ENCODE peak calls at places on chromosome 7, in four cellular contexts. K is cardiac muscle cell, C is fibroblast of lung, F is Karpas-422. T is an unnamed sample. For H3K4me1, the result is how much of the 10 kb centered on the place peaks cover.

GRCh38 chr7:55129409-55130078 is 110.7 kb downstream of the EGFR start:
- DNase-seq in F (no peak), K (no peak), C (peak), T (no peak)

GRCh38 chr7:36182854-36183604 is 30.0 kb downstream of the EEPD1 start:
- DNase-seq in C (no peak), K (no peak), F (no peak), T (no peak)

GRCh38 chr7:106260136-106260561 is 24.6 kb downstream of the NAMPT start:
- DNase-seq in F (no peak), K (no peak), C (no peak), T (no peak)

GRCh38 chr7:129923709-129924108 is 29.1 kb downstream of the UBE2H start:
- DNase-seq in F (no peak), K (no peak), C (peak), T (no peak)

GRCh38 chr7:134613623-134614347 is 32.9 kb upstream of the BPGM start:
- DNase-seq in K (no peak), F (no peak), C (peak), T (no peak)

GRCh38 chr7:137304624-137305235 is 38.8 kb downstream of the PTN start:
- DNase-seq in F (no peak), K (no peak), C (peak), T (no peak)

GRCh38 chr7:45417735-45418134 is 156.4 kb upstream of the ADCY1 start:
- DNase-seq in F (no peak), K (no peak), C (no peak), T (no peak)

GRCh38 chr7:128219646-128220045 is 21.4 kb upstream of the LEP start:
- DNase-seq in K (no peak), F (no peak), C (no peak), T (no peak)

GRCh38 chr7:126574276-126574675 is 678.5 kb downstream of the GRM8 start:
- DNase-seq in K (no peak), C (no peak), F (no peak), T (no peak)

GRCh38 chr7:134691820-134692705 is 45.4 kb downstream of the BPGM start:
- DNase-seq in C (no peak), F (no peak), K (no peak), T (no peak)

GRCh38 chr7:55535637-55536016 is 36.7 kb downstream of the VOPP1 start:
- DNase-seq in F (no peak), C (no peak), K (no peak), T (no peak)

GRCh38 chr7:79337722-79338121 is 115.7 kb downstream of the MAGI2 start:
- DNase-seq in K (peak), C (no peak), F (no peak), T (no peak)

GRCh38 chr7:29871787-29872398 is 65.6 kb downstream of the WIPF3 start:
- DNase-seq in F (no peak), K (no peak), C (peak), T (no peak)

GRCh38 chr7:130913721-130914588 is 179.9 kb upstream of the KLF14 start:
- DNase-seq in F (peak), C (no peak), K (no peak), T (no peak)

GRCh38 chr7:100208911-100209408 is 10.8 kb upstream of the PVRIG start:
- DNase-seq in K (no peak), C (no peak), F (no peak), T (no peak)

GRCh38 chr7:112204072-112204775 is 2.0 kb downstream of the DOCK4 start:
- DNase-seq in F (no peak), C (peak), K (no peak), T (no peak)

GRCh38 chr7:33596694-33597093 is 308.6 kb upstream of the BMPER start:
- DNase-seq in C (peak), F (no peak), K (no peak), T (no peak)

GRCh38 chr7:144032985-144033384 is 15.8 kb upstream of the OR2A5 start:
- DNase-seq in C (no peak), F (no peak), K (no peak), T (no peak)

GRCh38 chr7:150415161-150416160 is 35.0 kb upstream of the GIMAP8 start:
- DNase-seq in F (no peak), C (no peak), K (no peak), T (no peak)

GRCh38 chr7:2001601-2002442 is 230.9 kb downstream of the MAD1L1 start:
- DNase-seq in F (no peak), C (no peak), K (no peak), T (peak)

GRCh38 chr7:124839687-124840086 is 74.1 kb upstream of the GPR37 start:
- DNase-seq in C (no peak), F (no peak), K (no peak), T (no peak)

GRCh38 chr7:90624128-90624980 is 28.2 kb downstream of the CDK14 start:
- DNase-seq in F (no peak), K (no peak), C (peak), T (no peak)

GRCh38 chr7:27153526-27153925 is 1.1 kb upstream of the HOXA3 start:
- DNase-seq in C (no peak), F (no peak), K (no peak), T (no peak)
- H3K4me1 ChIP-seq in C (under half), F (half or more), K (under half), T (under half)

GRCh38 chr7:46627038-46627315 is 705.9 kb upstream of the IGFBP3 start:
- DNase-seq in K (no peak), F (no peak), C (peak), T (no peak)

GRCh38 chr7:46633200-46633599 is 712.1 kb upstream of the IGFBP3 start:
- DNase-seq in C (peak), K (no peak), F (no peak), T (no peak)

GRCh38 chr7:46628389-46628788 is 707.3 kb upstream of the IGFBP3 start:
- DNase-seq in F (no peak), C (no peak), K (no peak), T (no peak)

GRCh38 chr7:46626261-46627037 is 705.4 kb upstream of the IGFBP3 start:
- DNase-seq in C (no peak), F (no peak), K (no peak), T (no peak)

DNA sequence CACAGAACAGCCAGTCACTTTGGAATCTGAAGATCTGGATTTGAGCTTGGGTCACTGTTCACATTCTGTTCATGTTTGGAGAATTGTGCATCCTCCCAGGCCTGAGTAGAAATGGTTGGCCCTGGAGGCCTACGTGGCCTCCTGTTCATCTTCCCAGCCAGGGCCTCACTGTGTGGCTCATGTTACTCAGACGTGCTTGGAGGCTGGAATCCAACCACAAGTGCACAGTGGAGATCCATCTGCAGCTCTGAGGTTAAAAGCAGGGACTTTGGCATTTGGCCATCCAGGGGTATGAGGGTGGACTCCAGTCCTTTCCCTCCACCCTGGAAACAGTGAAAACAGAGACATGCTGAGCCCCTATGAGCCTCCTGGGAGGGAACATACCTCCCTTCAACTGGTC is 709.0 kb upstream of the IGFBP3 start:
- DNase-seq in F (no peak), C (peak), K (no peak), T (no peak)
- H3K4me1 ChIP-seq in F (under half), C (under half), K (under half), T (under half)

GRCh38 chr7:27155816-27156507 is 513 bp downstream of the HOXA7 start:
- DNase-seq in C (peak), F (peak), K (no peak), T (peak)

GRCh38 chr7:27156508-27156898 is at the start of gene HOXA7:
- DNase-seq in C (peak), F (peak), K (no peak), T (peak)

GRCh38 chr7:27154369-27154768 is 2.0 kb upstream of the HOXA3 start:
- DNase-seq in C (no peak), F (no peak), K (no peak), T (no peak)

GRCh38 chr7:27156901-27157716 is 634 bp upstream of the HOXA7 start:
- DNase-seq in K (no peak), F (peak), C (no peak), T (peak)

GRCh38 chr7:27154901-27155815 is 1.3 kb downstream of the HOXA7 start:
- DNase-seq in C (no peak), K (no peak), F (peak), T (peak)
- H3K4me1 ChIP-seq in C (under half), K (under half), F (under half), T (under half)

GRCh38 chr7:116232920-116233319 is 22.6 kb downstream of the TES start:
- DNase-seq in K (no peak), F (no peak), C (no peak), T (no peak)

GRCh38 chr7:116234517-116235200 is 24.3 kb downstream of the TES start:
- DNase-seq in K (no peak), F (no peak), C (no peak), T (no peak)

GRCh38 chr7:116231543-116232401 is 21.4 kb downstream of the TES start:
- DNase-seq in K (peak), C (peak), F (no peak), T (no peak)

GRCh38 chr7:116230191-116231005 is 20.1 kb downstream of the TES start:
- DNase-seq in C (no peak), F (no peak), K (no peak), T (no peak)

DNA sequence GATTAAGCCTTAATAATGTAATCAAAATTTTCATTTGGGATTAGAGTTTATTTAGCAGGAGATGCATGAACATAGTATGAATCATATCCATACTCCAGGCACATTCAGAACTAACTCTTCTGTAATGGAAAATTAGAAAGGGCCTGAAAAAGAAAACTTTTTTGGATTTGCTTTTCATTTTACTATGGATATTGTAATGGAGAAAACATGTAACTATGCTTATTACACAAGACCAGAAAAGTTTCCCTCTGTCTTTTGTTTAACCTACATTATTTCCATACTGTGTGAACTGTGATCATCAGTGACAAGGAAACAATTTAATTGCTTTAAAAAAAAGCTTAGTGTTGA is 22.0 kb downstream of the TES start:
- DNase-seq in K (no peak), F (no peak), C (peak), T (no peak)
- H3K4me1 ChIP-seq in K (under half), F (under half), C (under half), T (under half)

GRCh38 chr7:77542399-77542798 is 5.3 kb downstream of the PTPN12 start:
- DNase-seq in F (no peak), C (no peak), K (no peak), T (no peak)
- H3K4me1 ChIP-seq in F (under half), C (under half), K (under half), T (under half)

GRCh38 chr7:87851242-87851641 is 24.9 kb downstream of the SLC25A40 start:
- DNase-seq in C (no peak), K (no peak), F (no peak), T (no peak)

GRCh38 chr7:87853237-87853864 is 22.8 kb downstream of the SLC25A40 start:
- DNase-seq in K (no peak), F (no peak), C (peak), T (no peak)

GRCh38 chr7:87852306-87852705 is 23.9 kb downstream of the SLC25A40 start:
- DNase-seq in K (no peak), C (no peak), F (peak), T (no peak)
- H3K4me1 ChIP-seq in K (under half), C (under half), F (under half), T (under half)